ENCODE peak calls at places on chromosomes 7 and 10, in seven cellular contexts. M is GM06990, N is nephron progenitor cell, P is pancreas, F is neural crest cell, T is GM13977, Q is hepatocyte. D is an unnamed sample.
A peak's percentile ranks its signal among the peaks of the same experiment; 100 is the strongest.

GRCh38 chr7:99837649-99838361 is 10.0 kb downstream of the CYP3A43 start:
- DNase-seq in N (no peak), Q (peak; percentile 40), F (no peak), T (peak; percentile 39), P (no peak), M (no peak), D (peak; percentile 30)

GRCh38 chr10:125032474-125032873 is 90.6 kb downstream of the ZRANB1 start:
- DNase-seq in T (no peak), N (peak; percentile 36), P (peak; percentile 9), M (no peak), F (no peak), Q (no peak), D (no peak)

GRCh38 chr10:77877461-77878344 is 48.9 kb downstream of the DLG5 start:
- DNase-seq in T (peak; percentile 46), M (peak; percentile 64), Q (peak; percentile 61), N (peak; percentile 63), F (peak; percentile 22), P (no peak), D (peak; percentile 76)

GRCh38 chr10:75083972-75084833 is 27.3 kb upstream of the SAMD8 start:
- DNase-seq in T (no peak), N (no peak), P (no peak), F (no peak), Q (no peak), M (no peak), D (no peak)

GRCh38 chr10:80416401-80417098 is 8.2 kb downstream of the PRXL2A start:
- DNase-seq in F (no peak), P (no peak), N (peak; percentile 27), M (no peak), T (no peak), Q (peak; percentile 76), D (no peak)

GRCh38 chr7:116249969-116250553 is 39.7 kb downstream of the TES start:
- DNase-seq in F (no peak), P (no peak), T (no peak), Q (peak; percentile 17), N (peak; percentile 10), M (no peak), D (peak; percentile 52)

GRCh38 chr10:43294241-43294658 is 27.4 kb upstream of the RASGEF1A start:
- DNase-seq in N (no peak), Q (no peak), T (peak; percentile 10), M (no peak), F (no peak), P (no peak), D (no peak)

GRCh38 chr7:79405368-79405767 is 48.1 kb downstream of the MAGI2 start:
- DNase-seq in N (no peak), P (no peak), Q (no peak), M (no peak), T (no peak), F (no peak), D (no peak)

GRCh38 chr10:62170738-62171137 is 97.9 kb downstream of the RTKN2 start:
- DNase-seq in Q (no peak), M (no peak), F (no peak), T (no peak), P (no peak), N (no peak), D (no peak)

GRCh38 chr7:5638994-5639393 is 142.5 kb downstream of the RNF216 start:
- DNase-seq in T (no peak), M (no peak), P (no peak), N (no peak), Q (no peak), F (no peak), D (no peak)

GRCh38 chr7:43112941-43113621 is 634 bp downstream of the HECW1 start:
- DNase-seq in F (peak; percentile 32), N (peak; percentile 54), Q (peak; percentile 73), P (peak; percentile 13), M (peak; percentile 59), T (peak; percentile 57), D (peak; percentile 46)

GRCh38 chr10:97025613-97026242 is 160.0 kb downstream of the SLIT1 start:
- DNase-seq in P (peak; percentile 55), Q (peak; percentile 49), N (peak; percentile 51), F (peak; percentile 50), T (peak; percentile 75), M (no peak), D (peak; percentile 76)

GRCh38 chr10:7170626-7171322 is 240.1 kb downstream of the SFMBT2 start:
- DNase-seq in F (no peak), N (no peak), T (no peak), Q (no peak), M (no peak), P (no peak), D (no peak)

GRCh38 chr7:24216576-24217116 is 67.3 kb upstream of the NPY start:
- DNase-seq in F (no peak), Q (peak; percentile 42), T (no peak), M (no peak), N (no peak), P (no peak), D (peak; percentile 34)

GRCh38 chr10:5565205-5565545 is 40.4 kb downstream of the CALML3 start:
- DNase-seq in N (no peak), T (no peak), M (no peak), P (no peak), Q (no peak), F (no peak), D (no peak)

GRCh38 chr10:59876695-59877094 is 29.7 kb downstream of the CCDC6 start:
- DNase-seq in Q (no peak), F (no peak), T (no peak), N (no peak), M (no peak), P (no peak), D (no peak)

GRCh38 chr7:28130277-28130676 is 50.3 kb downstream of the JAZF1 start:
- DNase-seq in N (no peak), Q (peak; percentile 53), T (no peak), P (no peak), F (no peak), M (no peak), D (peak; percentile 30)

GRCh38 chr7:151570366-151570915 is 50.7 kb upstream of the RHEB start:
- DNase-seq in M (no peak), T (no peak), Q (no peak), F (no peak), N (no peak), P (no peak), D (peak; percentile 24)

GRCh38 chr10:69439350-69439739 is 11.9 kb upstream of the TSPAN15 start:
- DNase-seq in T (no peak), Q (no peak), M (no peak), F (no peak), N (no peak), P (peak; percentile 52), D (peak; percentile 91)

GRCh38 chr10:132027423-132027983 is 38.2 kb upstream of the JAKMIP3 start:
- DNase-seq in T (peak; percentile 4), Q (no peak), N (no peak), P (no peak), M (no peak), F (no peak), D (no peak)

GRCh38 chr7:151408839-151409554 is 841 bp downstream of the WDR86 start:
- DNase-seq in P (no peak), F (peak; percentile 27), T (no peak), M (no peak), Q (peak; percentile 40), N (peak; percentile 57), D (no peak)

GRCh38 chr10:101903827-101904520 is 60.4 kb upstream of the KCNIP2 start:
- DNase-seq in Q (no peak), P (no peak), N (no peak), F (no peak), T (peak; percentile 50), M (peak; percentile 79), D (no peak)

GRCh38 chr7:123229426-123229825 is 29.7 kb upstream of the SLC13A1 start:
- DNase-seq in P (no peak), T (no peak), Q (no peak), M (no peak), N (no peak), F (no peak), D (no peak)

GRCh38 chr10:29648983-29649268 is 14.2 kb upstream of the SVIL start:
- DNase-seq in P (no peak), Q (no peak), T (no peak), M (no peak), F (no peak), N (no peak), D (peak; percentile 73)
- TF ChIP-seq CTCF in P (no peak), Q (no peak), T (no peak), M (no peak), F (no peak), N (no peak), D (no peak)

DNA sequence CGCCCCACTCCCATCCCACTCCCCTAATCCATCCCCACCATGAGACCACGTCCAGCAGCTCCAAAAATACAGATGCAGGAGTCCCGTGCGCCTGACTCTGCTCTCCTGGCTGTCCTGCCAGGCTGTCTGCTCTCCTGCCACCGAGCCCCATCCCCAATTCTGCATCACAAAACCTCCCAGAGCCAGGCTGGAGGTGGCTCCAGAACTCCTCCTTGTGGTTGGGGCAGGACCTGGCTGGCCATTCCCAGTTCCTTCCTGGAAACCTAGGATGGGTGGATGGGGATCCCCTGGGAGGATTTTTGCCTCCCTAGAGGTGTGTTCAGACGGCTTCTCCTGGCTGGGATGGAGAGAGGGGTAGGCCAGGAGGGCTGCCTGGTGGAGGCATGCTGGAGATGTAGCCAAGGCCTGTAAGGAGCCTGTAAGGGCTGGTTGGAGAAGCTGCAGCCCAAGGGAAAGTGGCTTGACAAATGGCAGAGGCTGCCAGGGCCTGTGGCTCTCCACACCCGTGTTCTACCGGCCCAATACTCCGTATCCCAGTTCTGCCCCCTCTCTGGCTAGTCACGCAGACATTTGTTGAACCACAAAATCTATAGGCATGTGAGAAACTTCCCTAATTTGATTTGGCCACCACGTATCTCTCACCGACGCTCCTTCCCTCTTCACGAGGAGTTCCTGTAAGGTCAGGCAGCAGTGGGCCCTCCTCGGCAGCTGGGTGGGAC is 99.3 kb downstream of the ARHGAP22 start:
- DNase-seq in T (no peak), Q (no peak), M (no peak), F (no peak), P (no peak), N (no peak), D (peak; percentile 5)
- TF ChIP-seq CTCF in T (peak; percentile 12), Q (peak; percentile 27), M (peak; percentile 23), F (no peak), P (no peak), N (no peak), D (no peak)

GRCh38 chr7:111727905-111728634 is 165.8 kb upstream of the IMMP2L start:
- DNase-seq in N (no peak), M (no peak), P (no peak), F (no peak), Q (no peak), T (no peak), D (no peak)
- TF ChIP-seq CTCF in N (no peak), M (no peak), P (no peak), F (no peak), Q (no peak), T (no peak), D (no peak)

GRCh38 chr7:129611246-129612111 is at the start of gene NRF1:
- DNase-seq in M (peak; percentile 92), T (peak; percentile 94), N (peak; percentile 94), P (peak; percentile 93), Q (peak; percentile 96), F (peak; percentile 84), D (peak; percentile 86)

GRCh38 chr7:129610709-129611245 is 743 bp upstream of the NRF1 start:
- DNase-seq in T (no peak), M (no peak), N (no peak), Q (peak; percentile 15), F (no peak), P (no peak), D (peak; percentile 10)

GRCh38 chr7:129615018-129615417 is 3.5 kb downstream of the NRF1 start:
- DNase-seq in T (peak; percentile 62), F (no peak), M (peak; percentile 39), P (no peak), Q (no peak), N (no peak), D (peak; percentile 51)

GRCh38 chr7:129613016-129613337 is 1.5 kb downstream of the NRF1 start:
- DNase-seq in N (no peak), M (no peak), Q (no peak), T (no peak), F (no peak), P (no peak), D (no peak)

GRCh38 chr7:129612112-129613015 is 844 bp downstream of the NRF1 start:
- DNase-seq in T (peak; percentile 37), P (peak; percentile 78), N (no peak), M (peak; percentile 59), Q (peak; percentile 61), F (peak; percentile 19), D (peak; percentile 36)
- TF ChIP-seq CTCF in T (peak; percentile 62), P (no peak), N (peak; percentile 51), M (peak; percentile 71), Q (peak; percentile 75), F (peak; percentile 63), D (peak; percentile 53)